ENCODE peak calls at places on chromosomes 6 and 20, in seven cellular contexts. C is tibial artery, S is PC-9, E is colonic mucosa, R is sigmoid colon, O is pancreas, H is SJSA1. L is an unnamed sample.

GRCh38 chr20:58656825-58657224 is 5.7 kb downstream of the STX16 start:
- DNase-seq in C (no peak), H (no peak), O (no peak), E (no peak), R (no peak), S (no peak), L (no peak)

GRCh38 chr6:106963544-106963943 is 11.0 kb downstream of the CD24 start:
- DNase-seq in H (no peak), O (no peak), R (no peak), S (no peak), C (no peak), E (no peak), L (no peak)

GRCh38 chr6:46993846-46994245 is 48.3 kb downstream of the ADGRF1 start:
- DNase-seq in H (peak; percentile 72), C (no peak), E (no peak), S (peak; percentile 62), R (no peak), O (no peak), L (no peak)

GRCh38 chr6:132749111-132749510 is 8.6 kb downstream of the VNN2 start:
- DNase-seq in R (no peak), O (no peak), C (no peak), S (no peak), H (no peak), E (no peak), L (no peak)

GRCh38 chr6:140494321-140495085 is 1120.1 kb upstream of the CITED2 start:
- DNase-seq in S (no peak), O (no peak), H (no peak), C (no peak), E (no peak), R (no peak), L (no peak)

GRCh38 chr20:21981607-21982344 is 276.3 kb downstream of the PAX1 start:
- DNase-seq in R (no peak), O (no peak), S (no peak), C (no peak), H (no peak), E (no peak), L (no peak)

GRCh38 chr6:119484598-119484997 is 135.0 kb upstream of the MAN1A1 start:
- DNase-seq in S (peak; percentile 72), R (no peak), E (no peak), C (no peak), O (no peak), H (no peak), L (no peak)

GRCh38 chr20:58214310-58214709 is 14.1 kb downstream of the ANKRD60 start:
- DNase-seq in R (no peak), H (no peak), O (no peak), C (no peak), S (no peak), E (no peak), L (no peak)

GRCh38 chr6:54729716-54730115 is 116.9 kb upstream of the FAM83B start:
- DNase-seq in H (no peak), C (no peak), E (no peak), O (no peak), R (no peak), S (no peak), L (no peak)

GRCh38 chr6:84026721-84027164 is 6.8 kb upstream of the MRAP2 start:
- DNase-seq in S (no peak), H (no peak), R (no peak), E (peak; percentile 29), O (no peak), C (no peak), L (no peak)

GRCh38 chr6:28207244-28208179 is 17.6 kb upstream of the ZSCAN9 start:
- DNase-seq in E (peak; percentile 53), S (no peak), H (peak; percentile 44), O (no peak), R (no peak), C (no peak), L (no peak)

GRCh38 chr20:47652301-47652700 is 133.0 kb downstream of the SULF2 start:
- DNase-seq in E (no peak), C (no peak), H (no peak), S (no peak), O (no peak), R (no peak), L (no peak)

GRCh38 chr20:47645632-47646031 is 139.6 kb downstream of the SULF2 start:
- DNase-seq in H (no peak), C (no peak), E (no peak), R (no peak), O (no peak), S (no peak), L (no peak)

GRCh38 chr20:47652794-47653193 is 132.5 kb downstream of the SULF2 start:
- DNase-seq in H (no peak), R (no peak), C (no peak), O (no peak), E (no peak), S (no peak), L (no peak)

GRCh38 chr20:47647994-47648393 is 137.3 kb downstream of the SULF2 start:
- DNase-seq in H (no peak), C (no peak), O (no peak), S (no peak), R (no peak), E (no peak), L (no peak)

DNA sequence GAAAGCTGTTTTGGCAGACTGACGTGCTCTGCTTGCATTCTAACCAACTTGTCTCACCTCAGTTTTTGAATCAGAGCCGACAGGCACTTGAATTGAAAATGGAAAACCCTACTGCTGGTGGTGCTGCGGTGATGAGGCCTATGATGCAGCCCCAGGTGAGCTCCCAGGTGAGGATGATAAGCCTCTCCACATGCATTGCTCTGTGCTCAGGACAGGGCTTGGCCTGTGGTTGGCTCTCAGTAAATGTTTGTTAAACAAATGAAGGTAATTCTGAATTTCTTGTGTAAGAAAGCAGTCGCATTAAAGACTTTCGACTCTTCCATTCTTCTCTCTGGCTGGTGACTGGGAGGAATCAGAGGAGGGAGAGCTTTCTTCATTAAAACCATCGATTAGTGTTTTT is 136.3 kb downstream of the SULF2 start:
- DNase-seq in O (no peak), R (no peak), H (no peak), E (no peak), S (no peak), C (no peak), L (no peak)
- H3K36me3 ChIP-seq in O (peaks cover 56% of the 10 kb centered on the region), R (peaks cover 97% of the 10 kb centered on the region), H (peaks cover 26% of the 10 kb centered on the region), E (peaks cover 14% of the 10 kb centered on the region), S (peaks cover 58% of the 10 kb centered on the region), C (peaks cover 82% of the 10 kb centered on the region), L (peaks cover 57% of the 10 kb centered on the region)

GRCh38 chr6:36226648-36227047 is 30.1 kb downstream of the BRPF3 start:
- DNase-seq in E (no peak), S (no peak), R (peak; percentile 24), H (no peak), C (no peak), O (no peak), L (no peak)

GRCh38 chr6:36232172-36232571 is 35.6 kb downstream of the BRPF3 start:
- DNase-seq in S (no peak), H (no peak), R (peak; percentile 8), E (no peak), C (no peak), O (no peak), L (no peak)

GRCh38 chr6:36227379-36228344 is 31.1 kb downstream of the BRPF3 start:
- DNase-seq in O (no peak), H (no peak), R (peak; percentile 21), S (no peak), C (no peak), E (peak; percentile 62), L (no peak)

GRCh38 chr6:36230376-36230775 is 33.8 kb downstream of the BRPF3 start:
- DNase-seq in R (no peak), S (no peak), E (no peak), C (no peak), H (no peak), O (no peak), L (no peak)

DNA sequence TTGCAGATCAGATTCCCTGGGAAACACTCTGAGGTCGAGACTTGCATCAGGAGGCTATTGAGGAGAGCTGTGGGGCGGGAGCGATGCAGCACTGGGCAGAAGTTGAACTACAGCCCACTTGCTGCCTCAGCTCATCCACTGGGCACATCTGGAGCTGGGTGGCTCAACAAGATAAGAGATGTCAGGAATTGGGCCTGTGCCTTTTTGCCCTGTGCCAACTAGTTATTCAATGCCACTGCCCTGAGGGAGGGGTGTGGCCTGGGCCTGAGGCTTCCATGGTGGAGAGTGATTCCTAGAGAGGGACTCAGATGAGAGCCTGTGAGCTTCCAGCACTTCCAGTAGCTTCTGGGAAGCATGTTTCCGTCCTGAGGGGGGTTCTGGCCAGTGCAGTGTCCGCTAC is 32.7 kb downstream of the BRPF3 start:
- DNase-seq in H (no peak), E (no peak), R (peak; percentile 36), S (no peak), O (no peak), C (no peak), L (no peak)
- H3K36me3 ChIP-seq in H (peaks cover 76% of the 10 kb centered on the region), E (peaks cover 17% of the 10 kb centered on the region), R (peaks cover 98% of the 10 kb centered on the region), S (peaks cover 24% of the 10 kb centered on the region), O (peaks cover 30% of the 10 kb centered on the region), C (peaks cover 62% of the 10 kb centered on the region), L (peaks cover 78% of the 10 kb centered on the region)

GRCh38 chr6:69116658-69117057 is 481.6 kb downstream of the ADGRB3 start:
- DNase-seq in H (no peak), R (no peak), C (no peak), E (no peak), O (no peak), S (no peak), L (no peak)

DNA sequence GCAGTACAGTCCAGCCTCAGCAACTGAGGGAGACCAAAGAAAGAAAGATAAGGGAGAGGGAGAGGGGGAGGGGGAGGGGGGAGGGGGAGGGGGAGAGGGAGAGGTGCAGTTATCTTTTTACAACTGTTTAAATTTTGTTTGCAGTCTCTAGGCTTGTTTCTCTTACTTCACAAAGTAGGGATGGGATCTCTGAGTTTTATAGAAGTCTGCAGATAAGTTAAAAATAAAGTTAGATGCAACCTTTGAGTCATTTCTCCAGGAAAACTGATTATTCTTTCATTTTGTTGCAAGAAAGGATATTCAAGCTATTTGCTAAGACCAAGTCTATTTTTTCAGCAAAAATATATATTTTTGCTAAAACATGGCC is 487.3 kb downstream of the ADGRB3 start:
- DNase-seq in C (no peak), H (no peak), E (no peak), S (no peak), O (no peak), R (no peak), L (no peak)
- H3K36me3 ChIP-seq in C (no peaks in the 10 kb centered on the region), H (no peaks in the 10 kb centered on the region), E (no peaks in the 10 kb centered on the region), S (no peaks in the 10 kb centered on the region), O (no peaks in the 10 kb centered on the region), R (no peaks in the 10 kb centered on the region), L (no peaks in the 10 kb centered on the region)

GRCh38 chr6:70524721-70525286 is 41.9 kb upstream of the SDHAF4 start:
- DNase-seq in C (no peak), E (no peak), R (no peak), S (no peak), H (no peak), O (no peak), L (no peak)

GRCh38 chr6:70530023-70530422 is 36.7 kb upstream of the SDHAF4 start:
- DNase-seq in H (no peak), C (no peak), R (no peak), O (no peak), S (no peak), E (no peak), L (no peak)

GRCh38 chr6:70531133-70531532 is 35.6 kb upstream of the SDHAF4 start:
- DNase-seq in O (no peak), C (no peak), H (no peak), E (no peak), R (no peak), S (no peak), L (no peak)

GRCh38 chr6:70527071-70527737 is 39.5 kb upstream of the SDHAF4 start:
- DNase-seq in S (no peak), C (no peak), E (no peak), R (no peak), H (no peak), O (no peak), L (no peak)
- H3K36me3 ChIP-seq in S (peaks cover 3% of the 10 kb centered on the region), C (peaks cover 4% of the 10 kb centered on the region), E (no peaks in the 10 kb centered on the region), R (peaks cover 63% of the 10 kb centered on the region), H (no peaks in the 10 kb centered on the region), O (peaks cover 6% of the 10 kb centered on the region), L (peaks cover 22% of the 10 kb centered on the region)

GRCh38 chr20:3276400-3277015 is 37.5 kb upstream of the SLC4A11 start:
- DNase-seq in E (peak; percentile 27), H (no peak), C (no peak), S (peak; percentile 36), O (no peak), R (no peak), L (no peak)
- H3K36me3 ChIP-seq in E (no peaks in the 10 kb centered on the region), H (peaks cover 65% of the 10 kb centered on the region), C (peaks cover 70% of the 10 kb centered on the region), S (no peaks in the 10 kb centered on the region), O (peaks cover 39% of the 10 kb centered on the region), R (peaks cover 98% of the 10 kb centered on the region), L (peaks cover 70% of the 10 kb centered on the region)

L was measured in vagina.